ENCODE peak calls at places on chromosomes 3 and 15, in eight cellular contexts. P, U, Q, A, H, B, F and I are unnamed samples.

GRCh38 chr3:64954995-64955636 is 267.3 kb upstream of the ADAMTS9 start:
- ATAC-seq in Q (peak; percentile 81), H (peak; percentile 71), P (no peak), A (no peak), F (no peak), U (no peak), B (no peak), I (peak; percentile 53)

GRCh38 chr3:102069211-102069662 is 219.9 kb downstream of the NFKBIZ start:
- ATAC-seq in U (no peak), P (peak; percentile 26), Q (no peak), B (no peak), A (no peak), F (no peak), H (no peak), I (peak; percentile 61)

GRCh38 chr15:77455696-77456293 is 35.1 kb downstream of the HMG20A start:
- ATAC-seq in H (peak; percentile 66), B (peak; percentile 21), U (no peak), Q (no peak), P (no peak), F (no peak), A (no peak), I (peak; percentile 71)

GRCh38 chr15:91874992-91875651 is 21.6 kb downstream of the SLCO3A1 start:
- ATAC-seq in B (no peak), A (no peak), F (no peak), H (peak; percentile 83), P (no peak), Q (no peak), U (peak; percentile 74), I (no peak)

GRCh38 chr3:65811050-65811766 is 227.5 kb downstream of the MAGI1 start:
- ATAC-seq in H (no peak), B (no peak), P (no peak), Q (no peak), F (no peak), U (no peak), A (no peak), I (no peak)

GRCh38 chr3:107184375-107184774 is 192.9 kb upstream of the CCDC54 start:
- ATAC-seq in P (no peak), U (no peak), B (no peak), A (no peak), F (no peak), Q (no peak), H (no peak), I (no peak)

GRCh38 chr15:70902105-70902504 is 9.5 kb downstream of the LRRC49 start:
- ATAC-seq in H (no peak), A (peak; percentile 32), U (no peak), B (no peak), P (no peak), Q (no peak), F (no peak), I (no peak)

GRCh38 chr3:122063908-122064307 is 8.7 kb downstream of the CD86 start:
- ATAC-seq in B (peak; percentile 64), A (no peak), P (no peak), U (no peak), Q (no peak), F (no peak), H (no peak), I (no peak)

GRCh38 chr3:32336123-32336518 is 55.5 kb upstream of the CMTM7 start:
- ATAC-seq in B (no peak), F (no peak), P (no peak), A (no peak), Q (no peak), U (no peak), H (no peak), I (no peak)

GRCh38 chr15:71588746-71589145 is 221.6 kb upstream of the NR2E3 start:
- ATAC-seq in A (peak; percentile 77), U (no peak), B (no peak), F (no peak), P (peak; percentile 63), H (no peak), Q (no peak), I (no peak)

GRCh38 chr3:137987723-137988122 is 22.2 kb upstream of the CLDN18 start:
- ATAC-seq in F (no peak), U (no peak), Q (no peak), H (no peak), A (no peak), B (peak; percentile 63), P (no peak), I (no peak)

GRCh38 chr3:6528951-6529350 is 332.0 kb upstream of the GRM7 start:
- ATAC-seq in Q (no peak), F (no peak), H (no peak), B (peak; percentile 82), P (no peak), A (peak; percentile 38), U (no peak), I (no peak)

GRCh38 chr15:47523669-47524068 is 193.6 kb upstream of the SEMA6D start:
- ATAC-seq in Q (no peak), B (no peak), U (no peak), H (no peak), P (no peak), A (no peak), F (no peak), I (no peak)

GRCh38 chr3:4785551-4785950 is 193.7 kb upstream of the BHLHE40 start:
- ATAC-seq in A (no peak), Q (no peak), P (no peak), H (no peak), B (no peak), F (no peak), U (no peak), I (no peak)

DNA sequence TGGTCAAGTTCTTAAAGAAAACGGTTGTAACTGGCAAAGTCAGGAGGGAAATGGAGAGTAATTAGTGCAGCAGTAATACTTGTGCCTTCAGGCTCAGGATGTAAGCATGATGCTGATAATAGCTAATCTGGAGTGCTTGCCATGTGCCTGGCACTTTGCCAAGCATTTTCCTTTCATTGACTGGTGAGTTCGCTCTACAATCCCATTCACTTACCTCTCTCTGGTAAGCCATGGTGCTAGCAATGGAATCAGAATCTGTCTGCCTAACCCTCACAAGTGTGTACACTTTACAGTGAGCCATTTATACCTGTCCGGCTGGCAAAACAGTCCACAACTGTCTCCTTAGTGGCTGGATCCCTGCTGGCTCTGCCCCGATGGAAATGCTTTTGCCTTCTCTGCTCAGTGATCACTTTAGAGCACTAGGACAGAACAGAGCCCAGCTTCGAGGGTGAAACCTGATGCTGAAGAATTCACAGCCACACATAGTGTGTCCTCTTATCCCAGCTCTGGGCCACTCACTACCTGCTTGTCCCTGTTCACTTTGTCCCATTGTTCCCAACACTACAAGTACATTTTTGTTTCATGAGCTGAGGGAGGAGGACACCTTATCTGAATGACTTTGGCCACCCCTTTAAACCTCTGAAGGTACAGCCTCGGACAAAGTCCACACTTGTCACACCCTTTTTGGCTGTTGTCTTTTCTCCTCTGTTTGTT is 10.3 kb downstream of the CHP1 start:
- ATAC-seq in A (no peak), F (peak; percentile 89), H (no peak), B (no peak), Q (peak; percentile 74), P (no peak), U (no peak), I (no peak)
- TF ChIP-seq POLR2AphosphoS5 in A (no peak), F (no peak), H (no peak), B (no peak), Q (no peak), P (no peak), U (no peak), I (no peak)

GRCh38 chr3:111032677-111033076 is 38.9 kb upstream of the NECTIN3 start:
- ATAC-seq in U (no peak), A (no peak), H (no peak), Q (no peak), B (no peak), F (no peak), P (no peak), I (no peak)

GRCh38 chr3:111035316-111035715 is 36.3 kb upstream of the NECTIN3 start:
- ATAC-seq in F (no peak), H (no peak), Q (no peak), B (no peak), A (no peak), P (no peak), U (peak; percentile 23), I (no peak)

GRCh38 chr3:111033470-111034108 is 38.0 kb upstream of the NECTIN3 start:
- ATAC-seq in B (no peak), A (no peak), F (no peak), H (no peak), U (no peak), Q (no peak), P (no peak), I (no peak)

GRCh38 chr3:111031538-111031937 is 40.1 kb upstream of the NECTIN3 start:
- ATAC-seq in P (no peak), F (no peak), Q (no peak), B (no peak), H (no peak), U (no peak), A (no peak), I (no peak)

DNA sequence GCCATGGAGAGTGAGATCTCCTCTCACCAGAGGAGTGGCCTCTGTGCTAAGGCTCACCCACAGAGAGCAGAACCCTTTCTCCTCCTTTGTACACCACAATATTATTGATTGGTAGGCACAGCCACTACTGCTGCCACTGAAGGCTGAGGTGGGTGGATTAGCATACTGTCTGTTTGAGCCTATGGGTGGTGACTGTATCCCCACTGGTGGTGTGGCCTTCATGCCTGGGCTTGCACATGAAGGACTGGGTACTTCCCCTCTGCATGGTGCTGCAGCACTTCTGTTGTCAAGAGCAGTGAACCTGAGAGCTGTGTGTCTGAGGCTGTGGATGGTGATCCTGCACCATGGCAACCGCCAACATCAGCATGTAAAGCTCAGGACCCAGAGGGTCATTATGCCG is 35.7 kb upstream of the NECTIN3 start:
- ATAC-seq in H (peak; percentile 55), B (peak; percentile 79), U (no peak), F (no peak), Q (no peak), P (no peak), A (no peak), I (no peak)
- H3K4me1 ChIP-seq in H (no peaks in the 10 kb centered on the region), B (no peaks in the 10 kb centered on the region), U (no peaks in the 10 kb centered on the region), F (peaks cover 4% of the 10 kb centered on the region), Q (no peaks in the 10 kb centered on the region), P (no peaks in the 10 kb centered on the region), A (no peaks in the 10 kb centered on the region), I (no peaks in the 10 kb centered on the region)

DNA sequence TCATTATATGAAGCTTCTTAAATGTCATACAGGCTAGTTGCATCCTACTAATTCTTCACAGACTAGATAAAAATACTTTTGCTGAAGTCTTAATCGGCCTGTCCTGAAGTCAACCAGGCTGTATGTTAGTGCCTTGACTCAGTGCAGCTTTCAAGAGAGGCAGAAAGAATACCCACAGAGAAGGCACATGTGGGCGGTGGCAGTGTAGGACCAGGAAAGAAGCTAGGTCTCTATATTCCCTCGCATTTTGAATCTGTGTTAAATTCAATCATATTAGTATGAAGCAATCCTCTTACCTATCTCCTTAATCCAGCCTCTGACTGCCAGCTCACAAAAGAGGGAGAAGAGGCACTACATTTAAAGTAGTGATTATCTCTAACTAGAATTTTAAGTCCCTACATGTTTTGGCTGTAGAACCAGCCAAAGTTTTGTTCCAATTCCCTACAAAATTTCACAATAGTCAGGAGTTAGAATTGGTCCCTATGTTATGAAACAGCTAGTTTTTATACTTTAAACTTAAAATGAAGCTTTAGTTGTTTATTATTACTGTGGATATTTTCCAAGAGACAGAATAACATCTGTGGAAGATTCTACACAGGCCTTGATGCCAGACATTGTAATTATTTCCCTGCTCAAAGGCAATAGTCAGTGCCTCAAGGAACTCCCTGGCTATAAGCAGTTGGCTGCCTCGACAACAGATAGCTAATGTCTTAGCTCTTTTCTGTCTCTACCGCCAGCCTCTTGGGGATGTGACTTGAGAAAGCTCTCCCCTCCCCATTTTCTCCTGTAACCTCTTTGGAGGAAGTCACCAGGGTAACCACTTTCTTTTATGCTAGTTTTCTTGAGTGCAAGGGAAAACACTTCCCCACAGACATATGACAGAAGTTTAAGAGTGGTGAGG is 31.9 kb downstream of the CRTC3 start:
- ATAC-seq in F (no peak), U (no peak), Q (no peak), H (no peak), P (no peak), A (no peak), B (no peak), I (peak; percentile 26)
- TF ChIP-seq POLR2AphosphoS5 in F (no peak), U (no peak), Q (no peak), H (no peak), P (no peak), A (no peak), B (no peak), I (peak; percentile 63)

GRCh38 chr3:172559029-172559428 is 35.8 kb upstream of the TNFSF10 start:
- ATAC-seq in B (no peak), H (no peak), P (no peak), U (no peak), A (no peak), Q (no peak), F (no peak), I (no peak)
- H3K4me1 ChIP-seq in B (peaks cover 9% of the 10 kb centered on the region), H (peaks cover 48% of the 10 kb centered on the region), P (peaks cover 20% of the 10 kb centered on the region), U (peaks cover 12% of the 10 kb centered on the region), A (peaks cover 9% of the 10 kb centered on the region), Q (peaks cover 4% of the 10 kb centered on the region), F (peaks cover 63% of the 10 kb centered on the region), I (peaks cover 3% of the 10 kb centered on the region)